ENCODE peak calls at places on chromosomes 4 and X, in ten cellular contexts. One of them, this sample, is unnamed.
A peak's percentile ranks its signal among the peaks of the same experiment; 100 is the strongest.

GRCh38 chrX:118550792-118551191 is 55.2 kb downstream of the DOCK11 start:
- DNase-seq in HuH-7: no peak
- DNase-seq in naive B cell: no peak
- DNase-seq in mesenteric fat pad: no peak
- DNase-seq in T-helper 1 cell: no peak
- DNase-seq in heart right ventricle: no peak
- DNase-seq in AML-193: no peak
- DNase-seq in NCI-H2081: no peak
- DNase-seq in right lobe of liver: no peak
- DNase-seq in T-helper 2 cell: no peak
- DNase-seq in this sample: no peak

GRCh38 chrX:17412692-17413091 is 37.7 kb downstream of the NHS start:
- DNase-seq in HuH-7: no peak
- DNase-seq in naive B cell: no peak
- DNase-seq in mesenteric fat pad: no peak
- DNase-seq in T-helper 1 cell: no peak
- DNase-seq in heart right ventricle: no peak
- DNase-seq in AML-193: no peak
- DNase-seq in NCI-H2081: no peak
- DNase-seq in right lobe of liver: no peak
- DNase-seq in T-helper 2 cell: no peak
- DNase-seq in this sample: no peak

GRCh38 chrX:154748712-154749339 is 2.1 kb downstream of the GAB3 start:
- DNase-seq in HuH-7: peak; percentile 40
- DNase-seq in naive B cell: peak; percentile 55
- DNase-seq in mesenteric fat pad: no peak
- DNase-seq in T-helper 1 cell: no peak
- DNase-seq in heart right ventricle: no peak
- DNase-seq in AML-193: peak; percentile 62
- DNase-seq in NCI-H2081: peak; percentile 60
- DNase-seq in right lobe of liver: no peak
- DNase-seq in T-helper 2 cell: no peak
- DNase-seq in this sample: no peak

GRCh38 chr4:182803235-182803634 is 114.0 kb downstream of the DCTD start:
- DNase-seq in HuH-7: no peak
- DNase-seq in naive B cell: no peak
- DNase-seq in mesenteric fat pad: no peak
- DNase-seq in T-helper 1 cell: no peak
- DNase-seq in heart right ventricle: no peak
- DNase-seq in AML-193: no peak
- DNase-seq in NCI-H2081: no peak
- DNase-seq in right lobe of liver: no peak
- DNase-seq in T-helper 2 cell: no peak
- DNase-seq in this sample: no peak

GRCh38 chr4:95761441-95761840 is 78.5 kb upstream of the PDHA2 start:
- DNase-seq in HuH-7: no peak
- DNase-seq in naive B cell: no peak
- DNase-seq in mesenteric fat pad: no peak
- DNase-seq in T-helper 1 cell: no peak
- DNase-seq in heart right ventricle: no peak
- DNase-seq in AML-193: no peak
- DNase-seq in NCI-H2081: no peak
- DNase-seq in right lobe of liver: no peak
- DNase-seq in T-helper 2 cell: no peak
- DNase-seq in this sample: no peak

GRCh38 chr4:52560844-52561280 is 98.2 kb downstream of the USP46 start:
- DNase-seq in HuH-7: no peak
- DNase-seq in naive B cell: no peak
- DNase-seq in mesenteric fat pad: no peak
- DNase-seq in T-helper 1 cell: no peak
- DNase-seq in heart right ventricle: no peak
- DNase-seq in AML-193: no peak
- DNase-seq in NCI-H2081: no peak
- DNase-seq in right lobe of liver: no peak
- DNase-seq in T-helper 2 cell: no peak
- DNase-seq in this sample: no peak

GRCh38 chr4:111048316-111048715 is 425.4 kb upstream of the PITX2 start:
- DNase-seq in HuH-7: no peak
- DNase-seq in naive B cell: no peak
- DNase-seq in mesenteric fat pad: no peak
- DNase-seq in T-helper 1 cell: no peak
- DNase-seq in heart right ventricle: no peak
- DNase-seq in AML-193: no peak
- DNase-seq in NCI-H2081: no peak
- DNase-seq in right lobe of liver: no peak
- DNase-seq in T-helper 2 cell: no peak
- DNase-seq in this sample: no peak

GRCh38 chrX:9948406-9948805 is 18.8 kb upstream of the CLDN34 start:
- DNase-seq in HuH-7: no peak
- DNase-seq in naive B cell: no peak
- DNase-seq in mesenteric fat pad: no peak
- DNase-seq in T-helper 1 cell: no peak
- DNase-seq in heart right ventricle: no peak
- DNase-seq in AML-193: no peak
- DNase-seq in NCI-H2081: peak; percentile 4
- DNase-seq in right lobe of liver: no peak
- DNase-seq in T-helper 2 cell: no peak
- DNase-seq in this sample: no peak

GRCh38 chrX:154542723-154543424 is 3.8 kb downstream of the G6PD start:
- DNase-seq in HuH-7: no peak
- DNase-seq in naive B cell: no peak
- DNase-seq in mesenteric fat pad: no peak
- DNase-seq in T-helper 1 cell: no peak
- DNase-seq in heart right ventricle: no peak
- DNase-seq in AML-193: peak; percentile 90
- DNase-seq in NCI-H2081: no peak
- DNase-seq in right lobe of liver: peak; percentile 64
- DNase-seq in T-helper 2 cell: no peak
- DNase-seq in this sample: peak; percentile 81

GRCh38 chr4:113574636-113575103 is 186.9 kb downstream of the CAMK2D start:
- DNase-seq in HuH-7: no peak
- DNase-seq in naive B cell: no peak
- DNase-seq in mesenteric fat pad: no peak
- DNase-seq in T-helper 1 cell: no peak
- DNase-seq in heart right ventricle: no peak
- DNase-seq in AML-193: no peak
- DNase-seq in NCI-H2081: no peak
- DNase-seq in right lobe of liver: no peak
- DNase-seq in T-helper 2 cell: no peak
- DNase-seq in this sample: no peak

GRCh38 chrX:30906726-30907125 is 17.7 kb upstream of the TAB3 start:
- DNase-seq in HuH-7: no peak
- DNase-seq in naive B cell: no peak
- DNase-seq in mesenteric fat pad: no peak
- DNase-seq in T-helper 1 cell: no peak
- DNase-seq in heart right ventricle: no peak
- DNase-seq in AML-193: no peak
- DNase-seq in NCI-H2081: no peak
- DNase-seq in right lobe of liver: no peak
- DNase-seq in T-helper 2 cell: no peak
- DNase-seq in this sample: no peak

GRCh38 chr4:119116021-119116420 is 19.6 kb upstream of the MYOZ2 start:
- DNase-seq in HuH-7: no peak
- DNase-seq in naive B cell: no peak
- DNase-seq in mesenteric fat pad: no peak
- DNase-seq in T-helper 1 cell: no peak
- DNase-seq in heart right ventricle: no peak
- DNase-seq in AML-193: no peak
- DNase-seq in NCI-H2081: no peak
- DNase-seq in right lobe of liver: no peak
- DNase-seq in T-helper 2 cell: no peak
- DNase-seq in this sample: no peak

GRCh38 chr4:139223682-139224317 is 46.8 kb upstream of the ELF2 start:
- DNase-seq in HuH-7: no peak
- DNase-seq in naive B cell: no peak
- DNase-seq in mesenteric fat pad: peak; percentile 20
- DNase-seq in T-helper 1 cell: no peak
- DNase-seq in heart right ventricle: peak; percentile 23
- DNase-seq in AML-193: peak; percentile 20
- DNase-seq in NCI-H2081: no peak
- DNase-seq in right lobe of liver: no peak
- DNase-seq in T-helper 2 cell: no peak
- DNase-seq in this sample: no peak

GRCh38 chr4:1026115-1026514 is 14.7 kb downstream of the FGFRL1 start:
- DNase-seq in HuH-7: no peak
- DNase-seq in naive B cell: peak; percentile 69
- DNase-seq in mesenteric fat pad: no peak
- DNase-seq in T-helper 1 cell: peak; percentile 21
- DNase-seq in heart right ventricle: peak; percentile 56
- DNase-seq in AML-193: no peak
- DNase-seq in NCI-H2081: no peak
- DNase-seq in right lobe of liver: peak; percentile 69
- DNase-seq in T-helper 2 cell: peak; percentile 15
- DNase-seq in this sample: no peak

GRCh38 chr4:128590034-128590740 is 219.3 kb upstream of the JADE1 start:
- DNase-seq in HuH-7: no peak
- DNase-seq in naive B cell: no peak
- DNase-seq in mesenteric fat pad: no peak
- DNase-seq in T-helper 1 cell: no peak
- DNase-seq in heart right ventricle: no peak
- DNase-seq in AML-193: no peak
- DNase-seq in NCI-H2081: no peak
- DNase-seq in right lobe of liver: no peak
- DNase-seq in T-helper 2 cell: no peak
- DNase-seq in this sample: no peak

GRCh38 chrX:106249706-106250379 is 81.7 kb downstream of the PWWP3B start:
- DNase-seq in HuH-7: no peak
- DNase-seq in naive B cell: no peak
- DNase-seq in mesenteric fat pad: no peak
- DNase-seq in T-helper 1 cell: no peak
- DNase-seq in heart right ventricle: no peak
- DNase-seq in AML-193: no peak
- DNase-seq in NCI-H2081: no peak
- DNase-seq in right lobe of liver: no peak
- DNase-seq in T-helper 2 cell: no peak
- DNase-seq in this sample: no peak

GRCh38 chr4:478373-478772 is 20.6 kb downstream of the ZNF721 start:
- DNase-seq in HuH-7: no peak
- DNase-seq in naive B cell: no peak
- DNase-seq in mesenteric fat pad: no peak
- DNase-seq in T-helper 1 cell: no peak
- DNase-seq in heart right ventricle: no peak
- DNase-seq in AML-193: no peak
- DNase-seq in NCI-H2081: no peak
- DNase-seq in right lobe of liver: no peak
- DNase-seq in T-helper 2 cell: no peak
- DNase-seq in this sample: no peak

GRCh38 chr4:3310301-3311094 is 17.7 kb downstream of the RGS12 start:
- DNase-seq in HuH-7: no peak
- DNase-seq in naive B cell: no peak
- DNase-seq in mesenteric fat pad: peak; percentile 86
- DNase-seq in T-helper 1 cell: no peak
- DNase-seq in heart right ventricle: no peak
- DNase-seq in AML-193: no peak
- DNase-seq in NCI-H2081: no peak
- DNase-seq in right lobe of liver: peak; percentile 52
- DNase-seq in T-helper 2 cell: no peak
- DNase-seq in this sample: peak; percentile 51

GRCh38 chrX:52979568-52979967 is 21.2 kb upstream of the FAM156A start:
- DNase-seq in HuH-7: no peak
- DNase-seq in naive B cell: no peak
- DNase-seq in mesenteric fat pad: peak; percentile 45
- DNase-seq in T-helper 1 cell: no peak
- DNase-seq in heart right ventricle: no peak
- DNase-seq in AML-193: no peak
- DNase-seq in NCI-H2081: no peak
- DNase-seq in right lobe of liver: no peak
- DNase-seq in T-helper 2 cell: no peak
- DNase-seq in this sample: no peak

GRCh38 chr4:8912089-8912455 is 40.4 kb upstream of the HMX1 start:
- DNase-seq in HuH-7: no peak
- DNase-seq in naive B cell: no peak
- DNase-seq in mesenteric fat pad: peak; percentile 71
- DNase-seq in T-helper 1 cell: no peak
- DNase-seq in heart right ventricle: no peak
- DNase-seq in AML-193: no peak
- DNase-seq in NCI-H2081: no peak
- DNase-seq in right lobe of liver: peak; percentile 27
- DNase-seq in T-helper 2 cell: no peak
- DNase-seq in this sample: peak; percentile 52

GRCh38 chr4:113784497-113785254 is 23.1 kb upstream of the CAMK2D start:
- DNase-seq in HuH-7: peak; percentile 8
- DNase-seq in naive B cell: no peak
- DNase-seq in mesenteric fat pad: no peak
- DNase-seq in T-helper 1 cell: no peak
- DNase-seq in heart right ventricle: no peak
- DNase-seq in AML-193: peak; percentile 84
- DNase-seq in NCI-H2081: no peak
- DNase-seq in right lobe of liver: no peak
- DNase-seq in T-helper 2 cell: no peak
- DNase-seq in this sample: no peak